ENCODE peak calls at places on chromosomes 1 and 21, in seven cellular contexts. One of them, this sample, is unnamed.

GRCh38 chr21:43867332-43867703 is 2.3 kb downstream of the AGPAT3 start:
- DNase-seq in brain microvascular endothelial cell: no peak
- DNase-seq in heart right ventricle: no peak
- DNase-seq in IMR-90: no peak
- DNase-seq in fibroblast of the aortic adventitia: no peak
- DNase-seq in gastrocnemius medialis: no peak
- DNase-seq in upper lobe of right lung: no peak
- DNase-seq in this sample: no peak

GRCh38 chr1:31745071-31745897 is 18.9 kb downstream of the ADGRB2 start:
- DNase-seq in brain microvascular endothelial cell: peak; percentile 63
- DNase-seq in heart right ventricle: peak; percentile 61
- DNase-seq in IMR-90: peak; percentile 53
- DNase-seq in fibroblast of the aortic adventitia: peak; percentile 66
- DNase-seq in gastrocnemius medialis: peak; percentile 29
- DNase-seq in upper lobe of right lung: no peak
- DNase-seq in this sample: no peak

GRCh38 chr21:36092676-36093075 is 22.9 kb downstream of the CBR1 start:
- DNase-seq in brain microvascular endothelial cell: no peak
- DNase-seq in heart right ventricle: no peak
- DNase-seq in IMR-90: no peak
- DNase-seq in fibroblast of the aortic adventitia: no peak
- DNase-seq in gastrocnemius medialis: no peak
- DNase-seq in upper lobe of right lung: no peak
- DNase-seq in this sample: no peak

GRCh38 chr1:241081473-241081872 is 275.5 kb downstream of the RGS7 start:
- DNase-seq in brain microvascular endothelial cell: peak; percentile 2
- DNase-seq in heart right ventricle: no peak
- DNase-seq in IMR-90: no peak
- DNase-seq in fibroblast of the aortic adventitia: no peak
- DNase-seq in gastrocnemius medialis: no peak
- DNase-seq in upper lobe of right lung: no peak
- DNase-seq in this sample: no peak

GRCh38 chr1:212225416-212225815 is 59.8 kb upstream of the PPP2R5A start:
- DNase-seq in brain microvascular endothelial cell: no peak
- DNase-seq in heart right ventricle: no peak
- DNase-seq in IMR-90: no peak
- DNase-seq in fibroblast of the aortic adventitia: no peak
- DNase-seq in gastrocnemius medialis: no peak
- DNase-seq in upper lobe of right lung: no peak
- DNase-seq in this sample: no peak

GRCh38 chr1:227889047-227889862 is 58.5 kb downstream of the WNT9A start:
- DNase-seq in brain microvascular endothelial cell: no peak
- DNase-seq in heart right ventricle: no peak
- DNase-seq in IMR-90: no peak
- DNase-seq in fibroblast of the aortic adventitia: no peak
- DNase-seq in gastrocnemius medialis: peak; percentile 6
- DNase-seq in upper lobe of right lung: peak; percentile 54
- DNase-seq in this sample: peak; percentile 13

GRCh38 chr1:38786040-38786436 is 73.5 kb downstream of the RRAGC start:
- DNase-seq in brain microvascular endothelial cell: no peak
- DNase-seq in heart right ventricle: no peak
- DNase-seq in IMR-90: no peak
- DNase-seq in fibroblast of the aortic adventitia: no peak
- DNase-seq in gastrocnemius medialis: no peak
- DNase-seq in upper lobe of right lung: no peak
- DNase-seq in this sample: no peak

GRCh38 chr1:232574867-232575523 is 54.9 kb downstream of the SIPA1L2 start:
- DNase-seq in brain microvascular endothelial cell: no peak
- DNase-seq in heart right ventricle: no peak
- DNase-seq in IMR-90: peak; percentile 68
- DNase-seq in fibroblast of the aortic adventitia: peak; percentile 18
- DNase-seq in gastrocnemius medialis: no peak
- DNase-seq in upper lobe of right lung: no peak
- DNase-seq in this sample: no peak

GRCh38 chr21:45427331-45428271 is 22.6 kb downstream of the COL18A1 start:
- DNase-seq in brain microvascular endothelial cell: peak; percentile 99
- DNase-seq in heart right ventricle: no peak
- DNase-seq in IMR-90: peak; percentile 98
- DNase-seq in fibroblast of the aortic adventitia: peak; percentile 82
- DNase-seq in gastrocnemius medialis: peak; percentile 51
- DNase-seq in upper lobe of right lung: no peak
- DNase-seq in this sample: no peak

GRCh38 chr1:18149113-18149641 is 41.6 kb downstream of the IGSF21 start:
- DNase-seq in brain microvascular endothelial cell: no peak
- DNase-seq in heart right ventricle: no peak
- DNase-seq in IMR-90: no peak
- DNase-seq in fibroblast of the aortic adventitia: no peak
- DNase-seq in gastrocnemius medialis: no peak
- DNase-seq in upper lobe of right lung: no peak
- DNase-seq in this sample: no peak

GRCh38 chr1:85200367-85200869 is 398 bp downstream of the SYDE2 start:
- DNase-seq in brain microvascular endothelial cell: no peak
- DNase-seq in heart right ventricle: no peak
- DNase-seq in IMR-90: no peak
- DNase-seq in fibroblast of the aortic adventitia: no peak
- DNase-seq in gastrocnemius medialis: peak; percentile 32
- DNase-seq in upper lobe of right lung: no peak
- DNase-seq in this sample: no peak

GRCh38 chr1:243268751-243269460 is 13.1 kb downstream of the SDCCAG8 start:
- DNase-seq in brain microvascular endothelial cell: peak; percentile 52
- DNase-seq in heart right ventricle: no peak
- DNase-seq in IMR-90: peak; percentile 36
- DNase-seq in fibroblast of the aortic adventitia: peak; percentile 86
- DNase-seq in gastrocnemius medialis: no peak
- DNase-seq in upper lobe of right lung: no peak
- DNase-seq in this sample: no peak

GRCh38 chr1:243269461-243269801 is 13.6 kb downstream of the SDCCAG8 start:
- DNase-seq in brain microvascular endothelial cell: peak; percentile 56
- DNase-seq in heart right ventricle: no peak
- DNase-seq in IMR-90: no peak
- DNase-seq in fibroblast of the aortic adventitia: no peak
- DNase-seq in gastrocnemius medialis: no peak
- DNase-seq in upper lobe of right lung: no peak
- DNase-seq in this sample: no peak

GRCh38 chr1:243267346-243268283 is 11.8 kb downstream of the SDCCAG8 start:
- DNase-seq in brain microvascular endothelial cell: no peak
- DNase-seq in heart right ventricle: no peak
- DNase-seq in IMR-90: no peak
- DNase-seq in fibroblast of the aortic adventitia: no peak
- DNase-seq in gastrocnemius medialis: no peak
- DNase-seq in upper lobe of right lung: peak; percentile 87
- DNase-seq in this sample: no peak

GRCh38 chr1:243270097-243270864 is 14.4 kb downstream of the SDCCAG8 start:
- DNase-seq in brain microvascular endothelial cell: no peak
- DNase-seq in heart right ventricle: no peak
- DNase-seq in IMR-90: no peak
- DNase-seq in fibroblast of the aortic adventitia: no peak
- DNase-seq in gastrocnemius medialis: no peak
- DNase-seq in upper lobe of right lung: no peak
- DNase-seq in this sample: no peak

DNA sequence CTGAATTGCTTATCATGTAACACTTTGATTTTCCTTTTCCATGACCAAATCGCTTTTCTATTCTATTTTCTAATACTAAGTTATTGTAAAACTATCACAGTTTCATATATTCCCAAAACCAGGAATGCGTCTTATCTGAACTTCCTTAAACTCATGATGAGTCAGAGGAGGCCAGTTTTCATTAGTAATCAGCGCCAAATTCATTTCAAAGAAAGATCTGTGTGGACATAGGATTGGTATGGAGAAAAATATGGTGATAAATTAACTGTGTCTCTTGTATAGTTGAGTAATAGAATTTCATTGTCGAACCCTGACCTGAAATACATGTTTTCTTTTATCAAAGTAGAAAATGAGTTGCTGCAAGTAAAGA is 12.4 kb downstream of the SDCCAG8 start:
- DNase-seq in brain microvascular endothelial cell: peak; percentile 83
- DNase-seq in heart right ventricle: no peak
- DNase-seq in IMR-90: peak; percentile 96
- DNase-seq in fibroblast of the aortic adventitia: peak; percentile 99
- DNase-seq in gastrocnemius medialis: no peak
- DNase-seq in upper lobe of right lung: no peak
- DNase-seq in this sample: no peak
- H3K4me3 ChIP-seq in brain microvascular endothelial cell: no peak overlapping the region
- H3K4me3 ChIP-seq in heart right ventricle: no peak overlapping the region
- H3K4me3 ChIP-seq in IMR-90: no peak overlapping the region
- H3K4me3 ChIP-seq in fibroblast of the aortic adventitia: peak overlapping the region; percentile 3
- H3K4me3 ChIP-seq in gastrocnemius medialis: no peak overlapping the region
- H3K4me3 ChIP-seq in upper lobe of right lung: peak overlapping the region; percentile 5
- H3K4me3 ChIP-seq in this sample: no peak overlapping the region

GRCh38 chr1:155250246-155250632 is 5.0 kb downstream of the ENTREP3 start:
- DNase-seq in brain microvascular endothelial cell: no peak
- DNase-seq in heart right ventricle: no peak
- DNase-seq in IMR-90: no peak
- DNase-seq in fibroblast of the aortic adventitia: no peak
- DNase-seq in gastrocnemius medialis: no peak
- DNase-seq in upper lobe of right lung: no peak
- DNase-seq in this sample: no peak
- H3K4me3 ChIP-seq in brain microvascular endothelial cell: peak overlapping the region; percentile 47
- H3K4me3 ChIP-seq in heart right ventricle: no peak overlapping the region
- H3K4me3 ChIP-seq in IMR-90: no peak overlapping the region
- H3K4me3 ChIP-seq in fibroblast of the aortic adventitia: no peak overlapping the region
- H3K4me3 ChIP-seq in gastrocnemius medialis: no peak overlapping the region
- H3K4me3 ChIP-seq in upper lobe of right lung: no peak overlapping the region
- H3K4me3 ChIP-seq in this sample: no peak overlapping the region

GRCh38 chr1:1420654-1421134 is 382 bp downstream of the ANKRD65 start:
- DNase-seq in brain microvascular endothelial cell: no peak
- DNase-seq in heart right ventricle: no peak
- DNase-seq in IMR-90: no peak
- DNase-seq in fibroblast of the aortic adventitia: no peak
- DNase-seq in gastrocnemius medialis: no peak
- DNase-seq in upper lobe of right lung: no peak
- DNase-seq in this sample: no peak
- H3K4me3 ChIP-seq in brain microvascular endothelial cell: no peak overlapping the region
- H3K4me3 ChIP-seq in heart right ventricle: no peak overlapping the region
- H3K4me3 ChIP-seq in IMR-90: no peak overlapping the region
- H3K4me3 ChIP-seq in fibroblast of the aortic adventitia: no peak overlapping the region
- H3K4me3 ChIP-seq in gastrocnemius medialis: no peak overlapping the region
- H3K4me3 ChIP-seq in upper lobe of right lung: peak overlapping the region; percentile 47
- H3K4me3 ChIP-seq in this sample: peak overlapping the region; percentile 33

GRCh38 chr21:21019681-21020080 is 21.5 kb downstream of the NCAM2 start:
- DNase-seq in brain microvascular endothelial cell: no peak
- DNase-seq in heart right ventricle: no peak
- DNase-seq in IMR-90: peak; percentile 21
- DNase-seq in fibroblast of the aortic adventitia: no peak
- DNase-seq in gastrocnemius medialis: no peak
- DNase-seq in upper lobe of right lung: no peak
- DNase-seq in this sample: no peak
- H3K4me3 ChIP-seq in brain microvascular endothelial cell: no peak overlapping the region
- H3K4me3 ChIP-seq in heart right ventricle: no peak overlapping the region
- H3K4me3 ChIP-seq in IMR-90: no peak overlapping the region
- H3K4me3 ChIP-seq in fibroblast of the aortic adventitia: no peak overlapping the region
- H3K4me3 ChIP-seq in gastrocnemius medialis: no peak overlapping the region
- H3K4me3 ChIP-seq in upper lobe of right lung: no peak overlapping the region
- H3K4me3 ChIP-seq in this sample: no peak overlapping the region

GRCh38 chr1:155062151-155062686 is 1.3 kb upstream of the EFNA4 start:
- DNase-seq in brain microvascular endothelial cell: no peak
- DNase-seq in heart right ventricle: no peak
- DNase-seq in IMR-90: no peak
- DNase-seq in fibroblast of the aortic adventitia: no peak
- DNase-seq in gastrocnemius medialis: no peak
- DNase-seq in upper lobe of right lung: no peak
- DNase-seq in this sample: no peak

GRCh38 chr1:155062702-155063411 is 683 bp upstream of the EFNA4 start:
- DNase-seq in brain microvascular endothelial cell: peak; percentile 48
- DNase-seq in heart right ventricle: peak; percentile 70
- DNase-seq in IMR-90: peak; percentile 33
- DNase-seq in fibroblast of the aortic adventitia: no peak
- DNase-seq in gastrocnemius medialis: no peak
- DNase-seq in upper lobe of right lung: peak; percentile 83
- DNase-seq in this sample: peak; percentile 60

GRCh38 chr1:155060736-155061135 is 2.8 kb upstream of the EFNA4 start:
- DNase-seq in brain microvascular endothelial cell: no peak
- DNase-seq in heart right ventricle: no peak
- DNase-seq in IMR-90: no peak
- DNase-seq in fibroblast of the aortic adventitia: no peak
- DNase-seq in gastrocnemius medialis: no peak
- DNase-seq in upper lobe of right lung: no peak
- DNase-seq in this sample: no peak

GRCh38 chr1:155063550-155064108 is at the start of gene EFNA4:
- DNase-seq in brain microvascular endothelial cell: peak; percentile 76
- DNase-seq in heart right ventricle: peak; percentile 82
- DNase-seq in IMR-90: peak; percentile 80
- DNase-seq in fibroblast of the aortic adventitia: peak; percentile 77
- DNase-seq in gastrocnemius medialis: peak; percentile 72
- DNase-seq in upper lobe of right lung: peak; percentile 91
- DNase-seq in this sample: peak; percentile 59

DNA sequence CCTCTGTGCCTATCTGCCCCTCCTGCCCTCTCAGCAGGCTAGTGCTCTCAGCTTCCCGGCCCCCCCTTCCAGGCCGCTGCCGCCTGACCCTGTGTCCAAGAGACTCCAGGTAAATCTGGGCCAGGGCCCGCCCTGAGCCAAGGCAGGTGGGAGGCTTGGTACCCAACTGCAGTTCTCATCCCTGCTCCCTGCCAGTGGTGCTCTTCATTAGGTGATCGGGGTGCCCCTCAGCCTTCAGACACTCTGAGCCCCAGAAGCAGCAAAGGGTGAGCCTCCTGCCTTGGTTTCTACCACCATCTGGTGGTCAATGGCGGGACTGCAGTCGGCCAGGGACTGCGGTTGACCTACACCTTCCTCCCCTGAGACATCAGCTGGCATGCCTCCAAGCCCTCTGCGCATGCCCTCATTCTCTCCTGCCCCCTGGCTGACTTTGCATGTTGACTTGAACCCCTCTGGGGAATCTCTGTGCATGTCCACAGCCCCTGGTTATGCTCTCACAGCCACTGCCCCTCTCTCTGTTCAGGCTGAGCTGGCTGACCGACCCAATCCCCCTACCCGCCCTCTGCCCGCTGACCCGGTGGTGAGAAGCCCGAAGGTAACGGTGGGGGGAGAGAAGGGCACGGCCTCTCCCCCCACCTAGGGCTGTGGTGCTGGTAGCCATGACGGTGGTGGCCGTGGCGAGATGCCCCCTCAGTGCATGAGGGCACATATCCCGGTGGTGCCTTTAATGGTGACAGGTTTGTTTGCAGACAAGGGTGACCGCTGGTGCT is 2.0 kb upstream of the EFNA4 start:
- DNase-seq in brain microvascular endothelial cell: peak; percentile 81
- DNase-seq in heart right ventricle: peak; percentile 92
- DNase-seq in IMR-90: peak; percentile 78
- DNase-seq in fibroblast of the aortic adventitia: peak; percentile 79
- DNase-seq in gastrocnemius medialis: peak; percentile 74
- DNase-seq in upper lobe of right lung: peak; percentile 92
- DNase-seq in this sample: peak; percentile 96
- H3K4me3 ChIP-seq in brain microvascular endothelial cell: no peak overlapping the region
- H3K4me3 ChIP-seq in heart right ventricle: no peak overlapping the region
- H3K4me3 ChIP-seq in IMR-90: no peak overlapping the region
- H3K4me3 ChIP-seq in fibroblast of the aortic adventitia: no peak overlapping the region
- H3K4me3 ChIP-seq in gastrocnemius medialis: no peak overlapping the region
- H3K4me3 ChIP-seq in upper lobe of right lung: no peak overlapping the region
- H3K4me3 ChIP-seq in this sample: no peak overlapping the region

DNA sequence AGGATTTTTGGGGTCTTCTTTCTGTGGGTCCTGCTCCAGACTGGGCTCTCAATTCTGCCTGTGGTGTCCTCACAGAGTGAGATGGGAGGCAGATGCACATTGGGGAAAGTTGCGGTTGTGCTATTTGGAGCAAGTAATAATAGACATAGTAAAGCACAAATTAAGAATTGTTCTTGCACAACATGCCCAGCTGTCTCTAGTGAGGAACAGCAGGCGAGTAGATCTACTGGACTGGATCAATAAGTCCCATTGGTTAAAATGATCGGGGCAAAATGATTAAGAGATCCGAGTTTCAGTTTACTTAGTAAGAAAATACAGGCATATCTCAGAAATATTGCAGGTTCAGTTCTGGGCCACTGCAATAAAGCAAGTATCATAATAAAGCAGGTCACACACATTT is 448.3 kb upstream of the PROX1 start:
- DNase-seq in brain microvascular endothelial cell: no peak
- DNase-seq in heart right ventricle: no peak
- DNase-seq in IMR-90: no peak
- DNase-seq in fibroblast of the aortic adventitia: no peak
- DNase-seq in gastrocnemius medialis: no peak
- DNase-seq in upper lobe of right lung: no peak
- DNase-seq in this sample: no peak
- H3K4me3 ChIP-seq in brain microvascular endothelial cell: no peak overlapping the region
- H3K4me3 ChIP-seq in heart right ventricle: no peak overlapping the region
- H3K4me3 ChIP-seq in IMR-90: no peak overlapping the region
- H3K4me3 ChIP-seq in fibroblast of the aortic adventitia: no peak overlapping the region
- H3K4me3 ChIP-seq in gastrocnemius medialis: no peak overlapping the region
- H3K4me3 ChIP-seq in upper lobe of right lung: no peak overlapping the region
- H3K4me3 ChIP-seq in this sample: no peak overlapping the region

This sample was measured in tibial nerve.